ENCODE peak calls at places on chromosomes 6 and 20, in four cellular contexts. One of them, this sample, is unnamed.

GRCh38 chr6:130843575-130844320 is 16.5 kb downstream of the SMLR1 start:
- DNase-seq in CD8-positive, alpha-beta memory T cell: no peak
- DNase-seq in ovary: no peak
- DNase-seq in OCI-LY7: peak
- DNase-seq in this sample: no peak

GRCh38 chr20:17460119-17460518 is 71.1 kb downstream of the BFSP1 start:
- DNase-seq in CD8-positive, alpha-beta memory T cell: no peak
- DNase-seq in OCI-LY7: peak
- DNase-seq in ovary: no peak
- DNase-seq in this sample: no peak

GRCh38 chr20:32636278-32636677 is 37.5 kb downstream of the C20orf203 start:
- DNase-seq in OCI-LY7: no peak
- DNase-seq in CD8-positive, alpha-beta memory T cell: no peak
- DNase-seq in ovary: peak
- DNase-seq in this sample: no peak

GRCh38 chr6:43334466-43335095 is 26.0 kb upstream of the CRIP3 start:
- DNase-seq in CD8-positive, alpha-beta memory T cell: no peak
- DNase-seq in ovary: no peak
- DNase-seq in OCI-LY7: peak
- DNase-seq in this sample: no peak

GRCh38 chr6:90076471-90076870 is 182.2 kb downstream of the GJA10 start:
- DNase-seq in ovary: no peak
- DNase-seq in OCI-LY7: no peak
- DNase-seq in CD8-positive, alpha-beta memory T cell: no peak
- DNase-seq in this sample: no peak

GRCh38 chr6:72651191-72651590 is 29.3 kb downstream of the KCNQ5 start:
- DNase-seq in CD8-positive, alpha-beta memory T cell: no peak
- DNase-seq in OCI-LY7: no peak
- DNase-seq in ovary: no peak
- DNase-seq in this sample: no peak

GRCh38 chr6:127190552-127190951 is 72.1 kb downstream of the RSPO3 start:
- DNase-seq in OCI-LY7: peak
- DNase-seq in CD8-positive, alpha-beta memory T cell: no peak
- DNase-seq in ovary: no peak
- DNase-seq in this sample: no peak

GRCh38 chr6:155936551-155936950 is 480.9 kb upstream of the NOX3 start:
- DNase-seq in OCI-LY7: no peak
- DNase-seq in ovary: no peak
- DNase-seq in CD8-positive, alpha-beta memory T cell: no peak
- DNase-seq in this sample: peak

GRCh38 chr6:1839315-1839714 is 229.6 kb downstream of the FOXC1 start:
- DNase-seq in OCI-LY7: no peak
- DNase-seq in ovary: no peak
- DNase-seq in CD8-positive, alpha-beta memory T cell: no peak
- DNase-seq in this sample: no peak

GRCh38 chr6:26175428-26176181 is 88.4 kb downstream of the HFE start:
- DNase-seq in ovary: no peak
- DNase-seq in CD8-positive, alpha-beta memory T cell: peak
- DNase-seq in OCI-LY7: peak
- DNase-seq in this sample: no peak

GRCh38 chr6:124968401-124968800 is 6.2 kb downstream of the RNF217 start:
- DNase-seq in CD8-positive, alpha-beta memory T cell: no peak
- DNase-seq in OCI-LY7: no peak
- DNase-seq in ovary: no peak
- DNase-seq in this sample: no peak

GRCh38 chr6:41475164-41475563 is 71.0 kb upstream of the FOXP4 start:
- DNase-seq in ovary: no peak
- DNase-seq in CD8-positive, alpha-beta memory T cell: no peak
- DNase-seq in OCI-LY7: no peak
- DNase-seq in this sample: no peak

GRCh38 chr20:13274311-13274965 is 53.4 kb downstream of the ISM1 start:
- DNase-seq in CD8-positive, alpha-beta memory T cell: no peak
- DNase-seq in ovary: no peak
- DNase-seq in OCI-LY7: no peak
- DNase-seq in this sample: no peak

GRCh38 chr6:82185948-82186347 is 61.6 kb downstream of the IBTK start:
- DNase-seq in ovary: no peak
- DNase-seq in OCI-LY7: no peak
- DNase-seq in CD8-positive, alpha-beta memory T cell: no peak
- DNase-seq in this sample: no peak

GRCh38 chr6:106339334-106340029 is 13.9 kb upstream of the ATG5 start:
- DNase-seq in ovary: no peak
- DNase-seq in OCI-LY7: peak
- DNase-seq in CD8-positive, alpha-beta memory T cell: peak
- DNase-seq in this sample: no peak

GRCh38 chr6:170128811-170129681 is 161.8 kb downstream of the DLL1 start:
- DNase-seq in CD8-positive, alpha-beta memory T cell: no peak
- DNase-seq in OCI-LY7: no peak
- DNase-seq in ovary: peak
- DNase-seq in this sample: peak

GRCh38 chr6:41438746-41439145 is 103.3 kb downstream of the NCR2 start:
- DNase-seq in CD8-positive, alpha-beta memory T cell: no peak
- DNase-seq in OCI-LY7: no peak
- DNase-seq in ovary: no peak
- DNase-seq in this sample: no peak

GRCh38 chr20:22768779-22769178 is 184.4 kb upstream of the FOXA2 start:
- DNase-seq in OCI-LY7: no peak
- DNase-seq in ovary: no peak
- DNase-seq in CD8-positive, alpha-beta memory T cell: no peak
- DNase-seq in this sample: no peak

GRCh38 chr6:87396595-87397392 is 11.0 kb upstream of the CFAP206 start:
- DNase-seq in OCI-LY7: peak
- DNase-seq in CD8-positive, alpha-beta memory T cell: no peak
- DNase-seq in ovary: no peak
- DNase-seq in this sample: no peak

GRCh38 chr6:18028332-18028731 is 40.9 kb upstream of the KIF13A start:
- DNase-seq in ovary: no peak
- DNase-seq in CD8-positive, alpha-beta memory T cell: no peak
- DNase-seq in OCI-LY7: no peak
- DNase-seq in this sample: no peak

GRCh38 chr6:166420351-166420750 is 37.6 kb upstream of the MPC1 start:
- DNase-seq in OCI-LY7: no peak
- DNase-seq in CD8-positive, alpha-beta memory T cell: no peak
- DNase-seq in ovary: peak
- DNase-seq in this sample: no peak

GRCh38 chr6:81265106-81265505 is 487.4 kb downstream of the TENT5A start:
- DNase-seq in CD8-positive, alpha-beta memory T cell: no peak
- DNase-seq in ovary: no peak
- DNase-seq in OCI-LY7: no peak
- DNase-seq in this sample: peak

GRCh38 chr20:62069741-62070216 is 4.1 kb upstream of the TAF4 start:
- DNase-seq in CD8-positive, alpha-beta memory T cell: no peak
- DNase-seq in OCI-LY7: no peak
- DNase-seq in ovary: no peak
- DNase-seq in this sample: no peak

GRCh38 chr6:142336787-142337186 is 35.0 kb downstream of the ADGRG6 start:
- DNase-seq in CD8-positive, alpha-beta memory T cell: no peak
- DNase-seq in ovary: no peak
- DNase-seq in OCI-LY7: no peak
- DNase-seq in this sample: no peak

DNA sequence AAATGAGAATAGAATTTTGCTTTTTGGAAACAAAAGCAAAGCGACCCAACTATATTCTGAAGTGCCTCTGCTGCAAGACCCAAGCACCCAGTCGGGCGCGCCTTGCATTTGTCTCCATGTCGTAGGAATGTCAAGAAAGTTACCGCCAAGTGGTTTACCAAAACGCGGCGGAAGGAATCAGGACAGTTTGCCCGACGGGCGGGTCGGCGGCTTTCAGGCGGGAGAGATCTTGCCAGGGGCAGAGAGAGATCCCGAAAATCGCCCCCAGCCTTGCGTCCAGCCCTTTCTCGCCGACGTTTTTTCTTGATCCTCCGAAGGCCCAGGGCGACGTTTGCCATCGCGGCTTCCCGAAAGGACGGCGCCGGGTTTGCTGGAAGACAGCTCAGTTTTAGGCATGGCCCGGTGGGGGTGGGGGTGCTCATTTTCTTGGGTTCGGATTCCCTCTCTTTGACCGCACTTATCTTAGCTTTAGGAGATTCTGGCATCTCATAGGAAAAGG is 3.9 kb upstream of the LIN28B start:
- DNase-seq in OCI-LY7: no peak
- DNase-seq in CD8-positive, alpha-beta memory T cell: no peak
- DNase-seq in ovary: no peak
- DNase-seq in this sample: no peak
- H3K4me3 ChIP-seq in OCI-LY7: no peak
- H3K4me3 ChIP-seq in CD8-positive, alpha-beta memory T cell: no peak
- H3K4me3 ChIP-seq in ovary: no peak
- H3K4me3 ChIP-seq in this sample: no peak

DNA sequence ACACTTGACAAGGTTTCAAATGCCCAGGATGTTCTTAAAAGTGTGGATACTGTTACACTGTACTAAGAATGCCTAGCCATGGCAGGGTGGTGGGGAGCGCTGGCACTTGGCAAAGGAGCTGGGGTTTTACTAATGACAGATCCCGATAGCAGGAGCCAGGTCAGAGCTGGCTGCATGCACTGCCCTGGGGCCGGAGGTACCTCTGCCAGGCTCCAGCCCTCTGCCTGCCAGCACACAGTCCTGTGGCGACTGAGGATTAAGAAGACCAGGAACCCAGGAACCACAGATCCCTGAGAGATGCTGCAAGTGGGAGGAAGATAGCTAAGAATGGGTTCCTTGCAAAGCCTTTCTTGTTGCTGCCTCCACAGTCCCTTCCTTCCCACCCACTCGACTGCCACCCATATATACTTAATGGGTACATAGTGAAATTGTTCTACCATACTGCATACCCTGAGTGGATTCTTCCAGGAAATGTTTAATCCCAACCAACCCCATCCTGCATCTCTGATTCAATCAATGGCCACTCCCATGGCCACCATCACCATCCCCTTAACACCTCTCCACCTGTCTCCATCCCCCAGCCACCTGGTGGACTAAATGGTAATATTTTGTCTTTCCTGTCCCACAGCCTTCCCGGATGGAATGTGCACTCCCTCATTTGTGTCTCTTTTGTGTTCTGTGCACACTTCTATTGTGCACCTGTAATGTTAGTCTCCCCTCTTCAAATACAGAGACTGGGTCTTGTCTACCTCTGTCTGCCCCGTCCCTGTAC is 260.0 kb downstream of the ALDH8A1 start:
- DNase-seq in OCI-LY7: no peak
- DNase-seq in ovary: no peak
- DNase-seq in CD8-positive, alpha-beta memory T cell: no peak
- DNase-seq in this sample: no peak
- H3K27ac ChIP-seq in OCI-LY7: no peak
- H3K27ac ChIP-seq in ovary: no peak
- H3K27ac ChIP-seq in CD8-positive, alpha-beta memory T cell: no peak
- H3K27ac ChIP-seq in this sample: no peak

DNA sequence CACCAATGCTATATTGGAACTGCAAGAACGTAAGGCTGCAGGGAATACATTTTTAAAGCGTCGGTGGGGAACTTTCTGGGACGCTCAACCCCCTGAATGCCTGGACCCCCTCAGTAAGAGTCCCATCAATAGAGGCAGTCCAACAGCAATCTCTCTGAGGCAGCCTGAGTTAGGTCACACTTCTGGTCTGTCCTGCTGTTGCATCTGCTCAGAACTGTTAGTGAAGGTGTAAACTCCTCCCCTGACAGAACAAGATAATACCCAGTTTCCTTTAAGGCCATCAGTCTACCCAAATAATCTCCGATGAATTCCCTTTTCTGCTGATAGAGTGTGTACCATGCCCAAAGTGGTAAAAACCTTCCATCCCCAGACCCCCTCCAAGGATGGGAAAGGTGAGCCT is 1.1 kb upstream of the RNGTT start:
- DNase-seq in ovary: no peak
- DNase-seq in CD8-positive, alpha-beta memory T cell: no peak
- DNase-seq in OCI-LY7: peak
- DNase-seq in this sample: no peak
- H3K4me3 ChIP-seq in ovary: peak
- H3K4me3 ChIP-seq in CD8-positive, alpha-beta memory T cell: peak
- H3K4me3 ChIP-seq in OCI-LY7: peak
- H3K4me3 ChIP-seq in this sample: peak

GRCh38 chr6:13664703-13665352 is 46.8 kb downstream of the RANBP9 start:
- DNase-seq in CD8-positive, alpha-beta memory T cell: no peak
- DNase-seq in OCI-LY7: no peak
- DNase-seq in ovary: no peak
- DNase-seq in this sample: no peak

GRCh38 chr6:13663986-13664385 is 47.6 kb downstream of the RANBP9 start:
- DNase-seq in CD8-positive, alpha-beta memory T cell: no peak
- DNase-seq in OCI-LY7: no peak
- DNase-seq in ovary: no peak
- DNase-seq in this sample: no peak

GRCh38 chr6:13667655-13668054 is 44.0 kb downstream of the RANBP9 start:
- DNase-seq in OCI-LY7: no peak
- DNase-seq in ovary: no peak
- DNase-seq in CD8-positive, alpha-beta memory T cell: no peak
- DNase-seq in this sample: no peak

GRCh38 chr6:13668291-13668928 is 43.2 kb downstream of the RANBP9 start:
- DNase-seq in OCI-LY7: peak
- DNase-seq in ovary: no peak
- DNase-seq in CD8-positive, alpha-beta memory T cell: no peak
- DNase-seq in this sample: no peak

GRCh38 chr6:13666194-13667105 is 45.2 kb downstream of the RANBP9 start:
- DNase-seq in ovary: no peak
- DNase-seq in CD8-positive, alpha-beta memory T cell: no peak
- DNase-seq in OCI-LY7: no peak
- DNase-seq in this sample: no peak
- H3K27ac ChIP-seq in ovary: no peak
- H3K27ac ChIP-seq in CD8-positive, alpha-beta memory T cell: peak
- H3K27ac ChIP-seq in OCI-LY7: no peak
- H3K27ac ChIP-seq in this sample: no peak

GRCh38 chr6:111600588-111601440 is 4.9 kb downstream of the TRAF3IP2 start:
- DNase-seq in ovary: no peak
- DNase-seq in CD8-positive, alpha-beta memory T cell: no peak
- DNase-seq in OCI-LY7: no peak
- DNase-seq in this sample: no peak
- H3K4me3 ChIP-seq in ovary: no peak
- H3K4me3 ChIP-seq in CD8-positive, alpha-beta memory T cell: no peak
- H3K4me3 ChIP-seq in OCI-LY7: no peak
- H3K4me3 ChIP-seq in this sample: no peak

GRCh38 chr6:99353126-99353525 is 3.7 kb upstream of the FAXC start:
- DNase-seq in OCI-LY7: no peak
- DNase-seq in ovary: no peak
- DNase-seq in CD8-positive, alpha-beta memory T cell: no peak
- DNase-seq in this sample: no peak

GRCh38 chr6:99359800-99360199 is 10.3 kb upstream of the FAXC start:
- DNase-seq in OCI-LY7: no peak
- DNase-seq in CD8-positive, alpha-beta memory T cell: no peak
- DNase-seq in ovary: no peak
- DNase-seq in this sample: no peak

GRCh38 chr6:99354983-99355382 is 5.5 kb upstream of the FAXC start:
- DNase-seq in OCI-LY7: no peak
- DNase-seq in CD8-positive, alpha-beta memory T cell: no peak
- DNase-seq in ovary: no peak
- DNase-seq in this sample: no peak

DNA sequence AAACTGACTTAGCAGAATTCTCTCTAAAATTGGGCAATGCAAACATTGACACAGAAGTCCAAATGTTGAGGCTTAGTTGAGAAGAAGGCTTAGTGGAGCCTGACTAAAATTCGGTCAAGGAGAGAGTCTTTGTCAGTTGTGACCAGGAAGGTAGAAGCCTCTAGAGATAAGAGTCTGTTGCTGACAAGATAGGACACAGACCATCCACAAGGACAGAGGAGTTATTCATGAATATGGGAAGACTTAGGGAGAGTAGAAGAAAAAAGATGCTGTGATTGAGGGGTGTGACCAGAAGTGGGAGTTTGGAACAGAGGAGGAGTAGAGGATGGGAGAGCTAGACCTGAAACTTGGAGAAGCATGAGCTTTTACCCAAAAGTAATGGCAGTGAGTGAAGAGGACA is 7.2 kb upstream of the FAXC start:
- DNase-seq in ovary: no peak
- DNase-seq in CD8-positive, alpha-beta memory T cell: no peak
- DNase-seq in OCI-LY7: no peak
- DNase-seq in this sample: no peak
- H3K27ac ChIP-seq in ovary: no peak
- H3K27ac ChIP-seq in CD8-positive, alpha-beta memory T cell: no peak
- H3K27ac ChIP-seq in OCI-LY7: no peak
- H3K27ac ChIP-seq in this sample: no peak

This sample was measured in coronary artery.